ENCODE peak calls at places on chromosomes 7 and 10, in seven cellular contexts. One of them, this sample, is unnamed.

GRCh38 chr10:14302035-14302434 is 28.7 kb downstream of the FRMD4A start:
- DNase-seq in HCT116: no peak
- DNase-seq in H9: no peak
- DNase-seq in naive thymus-derived CD4-positive, alpha-beta T cell: no peak
- DNase-seq in dorsolateral prefrontal cortex: no peak
- DNase-seq in brain microvascular endothelial cell: peak
- DNase-seq in trophoblast cell: peak
- DNase-seq in this sample: no peak

GRCh38 chr7:33886100-33886623 is 19.2 kb upstream of the BMPER start:
- DNase-seq in HCT116: no peak
- DNase-seq in H9: peak
- DNase-seq in naive thymus-derived CD4-positive, alpha-beta T cell: no peak
- DNase-seq in dorsolateral prefrontal cortex: no peak
- DNase-seq in brain microvascular endothelial cell: no peak
- DNase-seq in trophoblast cell: peak
- DNase-seq in this sample: no peak

GRCh38 chr7:30594055-30594539 is 581 bp upstream of the GARS1 start:
- DNase-seq in HCT116: no peak
- DNase-seq in H9: peak
- DNase-seq in naive thymus-derived CD4-positive, alpha-beta T cell: no peak
- DNase-seq in dorsolateral prefrontal cortex: peak
- DNase-seq in brain microvascular endothelial cell: peak
- DNase-seq in trophoblast cell: no peak
- DNase-seq in this sample: no peak

GRCh38 chr10:116802474-116802873 is 46.8 kb upstream of the ENO4 start:
- DNase-seq in HCT116: no peak
- DNase-seq in H9: no peak
- DNase-seq in naive thymus-derived CD4-positive, alpha-beta T cell: no peak
- DNase-seq in dorsolateral prefrontal cortex: no peak
- DNase-seq in brain microvascular endothelial cell: no peak
- DNase-seq in trophoblast cell: no peak
- DNase-seq in this sample: no peak

GRCh38 chr10:99658622-99659030 is 683 bp upstream of the ENTPD7 start:
- DNase-seq in HCT116: peak
- DNase-seq in H9: peak
- DNase-seq in naive thymus-derived CD4-positive, alpha-beta T cell: peak
- DNase-seq in dorsolateral prefrontal cortex: peak
- DNase-seq in brain microvascular endothelial cell: peak
- DNase-seq in trophoblast cell: peak
- DNase-seq in this sample: peak

GRCh38 chr7:138029126-138029525 is 27.2 kb upstream of the CREB3L2 start:
- DNase-seq in HCT116: no peak
- DNase-seq in H9: no peak
- DNase-seq in naive thymus-derived CD4-positive, alpha-beta T cell: no peak
- DNase-seq in dorsolateral prefrontal cortex: no peak
- DNase-seq in brain microvascular endothelial cell: no peak
- DNase-seq in trophoblast cell: peak
- DNase-seq in this sample: no peak

GRCh38 chr10:76007206-76007605 is 575.8 kb downstream of the LRMDA start:
- DNase-seq in HCT116: no peak
- DNase-seq in H9: no peak
- DNase-seq in naive thymus-derived CD4-positive, alpha-beta T cell: no peak
- DNase-seq in dorsolateral prefrontal cortex: no peak
- DNase-seq in brain microvascular endothelial cell: no peak
- DNase-seq in trophoblast cell: no peak
- DNase-seq in this sample: no peak

GRCh38 chr10:128850647-128851046 is 616.4 kb upstream of the MGMT start:
- DNase-seq in HCT116: no peak
- DNase-seq in H9: no peak
- DNase-seq in naive thymus-derived CD4-positive, alpha-beta T cell: no peak
- DNase-seq in dorsolateral prefrontal cortex: peak
- DNase-seq in brain microvascular endothelial cell: no peak
- DNase-seq in trophoblast cell: no peak
- DNase-seq in this sample: no peak

GRCh38 chr7:74017122-74017521 is 10.9 kb upstream of the ELN start:
- DNase-seq in HCT116: no peak
- DNase-seq in H9: no peak
- DNase-seq in naive thymus-derived CD4-positive, alpha-beta T cell: no peak
- DNase-seq in dorsolateral prefrontal cortex: no peak
- DNase-seq in brain microvascular endothelial cell: no peak
- DNase-seq in trophoblast cell: no peak
- DNase-seq in this sample: no peak

GRCh38 chr7:5578441-5579024 is 154.9 kb upstream of the TNRC18 start:
- DNase-seq in HCT116: no peak
- DNase-seq in H9: no peak
- DNase-seq in naive thymus-derived CD4-positive, alpha-beta T cell: no peak
- DNase-seq in dorsolateral prefrontal cortex: no peak
- DNase-seq in brain microvascular endothelial cell: no peak
- DNase-seq in trophoblast cell: no peak
- DNase-seq in this sample: no peak

GRCh38 chr7:5223646-5224340 is 33.8 kb downstream of the WIPI2 start:
- DNase-seq in HCT116: no peak
- DNase-seq in H9: no peak
- DNase-seq in naive thymus-derived CD4-positive, alpha-beta T cell: no peak
- DNase-seq in dorsolateral prefrontal cortex: no peak
- DNase-seq in brain microvascular endothelial cell: no peak
- DNase-seq in trophoblast cell: no peak
- DNase-seq in this sample: no peak

GRCh38 chr10:33509231-33509871 is 174.9 kb upstream of the NRP1 start:
- DNase-seq in HCT116: peak
- DNase-seq in H9: no peak
- DNase-seq in naive thymus-derived CD4-positive, alpha-beta T cell: no peak
- DNase-seq in dorsolateral prefrontal cortex: no peak
- DNase-seq in brain microvascular endothelial cell: peak
- DNase-seq in trophoblast cell: peak
- DNase-seq in this sample: no peak

GRCh38 chr7:158167373-158167772 is 420.2 kb downstream of the PTPRN2 start:
- DNase-seq in HCT116: no peak
- DNase-seq in H9: no peak
- DNase-seq in naive thymus-derived CD4-positive, alpha-beta T cell: no peak
- DNase-seq in dorsolateral prefrontal cortex: no peak
- DNase-seq in brain microvascular endothelial cell: no peak
- DNase-seq in trophoblast cell: no peak
- DNase-seq in this sample: no peak

GRCh38 chr7:155208681-155209477 is 88.8 kb upstream of the INSIG1 start:
- DNase-seq in HCT116: peak
- DNase-seq in H9: no peak
- DNase-seq in naive thymus-derived CD4-positive, alpha-beta T cell: no peak
- DNase-seq in dorsolateral prefrontal cortex: no peak
- DNase-seq in brain microvascular endothelial cell: no peak
- DNase-seq in trophoblast cell: peak
- DNase-seq in this sample: no peak

GRCh38 chr10:119029613-119030420 is at the start of gene NANOS1:
- DNase-seq in HCT116: no peak
- DNase-seq in H9: peak
- DNase-seq in naive thymus-derived CD4-positive, alpha-beta T cell: peak
- DNase-seq in dorsolateral prefrontal cortex: no peak
- DNase-seq in brain microvascular endothelial cell: peak
- DNase-seq in trophoblast cell: no peak
- DNase-seq in this sample: no peak

GRCh38 chr10:51547941-51548340 is 151.5 kb downstream of the CSTF2T start:
- DNase-seq in HCT116: no peak
- DNase-seq in H9: no peak
- DNase-seq in naive thymus-derived CD4-positive, alpha-beta T cell: no peak
- DNase-seq in dorsolateral prefrontal cortex: no peak
- DNase-seq in brain microvascular endothelial cell: no peak
- DNase-seq in trophoblast cell: no peak
- DNase-seq in this sample: no peak

GRCh38 chr7:6705959-6706665 is 635 bp downstream of the ZNF12 start:
- DNase-seq in HCT116: no peak
- DNase-seq in H9: peak
- DNase-seq in naive thymus-derived CD4-positive, alpha-beta T cell: no peak
- DNase-seq in dorsolateral prefrontal cortex: no peak
- DNase-seq in brain microvascular endothelial cell: peak
- DNase-seq in trophoblast cell: peak
- DNase-seq in this sample: no peak

GRCh38 chr10:100508691-100509150 is 10.9 kb downstream of the SEC31B start:
- DNase-seq in HCT116: peak
- DNase-seq in H9: peak
- DNase-seq in naive thymus-derived CD4-positive, alpha-beta T cell: peak
- DNase-seq in dorsolateral prefrontal cortex: no peak
- DNase-seq in brain microvascular endothelial cell: peak
- DNase-seq in trophoblast cell: peak
- DNase-seq in this sample: no peak

GRCh38 chr10:132094581-132095234 is 29.0 kb downstream of the JAKMIP3 start:
- DNase-seq in HCT116: no peak
- DNase-seq in H9: peak
- DNase-seq in naive thymus-derived CD4-positive, alpha-beta T cell: no peak
- DNase-seq in dorsolateral prefrontal cortex: peak
- DNase-seq in brain microvascular endothelial cell: no peak
- DNase-seq in trophoblast cell: no peak
- DNase-seq in this sample: no peak

GRCh38 chr7:96349572-96349971 is 27.7 kb upstream of the SLC25A13 start:
- DNase-seq in HCT116: no peak
- DNase-seq in H9: no peak
- DNase-seq in naive thymus-derived CD4-positive, alpha-beta T cell: no peak
- DNase-seq in dorsolateral prefrontal cortex: no peak
- DNase-seq in brain microvascular endothelial cell: no peak
- DNase-seq in trophoblast cell: no peak
- DNase-seq in this sample: no peak

GRCh38 chr7:98618786-98619185 is 1.7 kb downstream of the NPTX2 start:
- DNase-seq in HCT116: no peak
- DNase-seq in H9: no peak
- DNase-seq in naive thymus-derived CD4-positive, alpha-beta T cell: no peak
- DNase-seq in dorsolateral prefrontal cortex: no peak
- DNase-seq in brain microvascular endothelial cell: no peak
- DNase-seq in trophoblast cell: no peak
- DNase-seq in this sample: no peak

GRCh38 chr10:3482200-3482993 is 302.6 kb downstream of the KLF6 start:
- DNase-seq in HCT116: peak
- DNase-seq in H9: no peak
- DNase-seq in naive thymus-derived CD4-positive, alpha-beta T cell: no peak
- DNase-seq in dorsolateral prefrontal cortex: no peak
- DNase-seq in brain microvascular endothelial cell: peak
- DNase-seq in trophoblast cell: peak
- DNase-seq in this sample: no peak
- H3K27ac ChIP-seq in HCT116: no peak
- H3K27ac ChIP-seq in H9: no peak
- H3K27ac ChIP-seq in naive thymus-derived CD4-positive, alpha-beta T cell: no peak
- H3K27ac ChIP-seq in dorsolateral prefrontal cortex: no peak
- H3K27ac ChIP-seq in brain microvascular endothelial cell: no peak
- H3K27ac ChIP-seq in trophoblast cell: peak
- H3K27ac ChIP-seq in this sample: peak

GRCh38 chr10:96656839-96657238 is 63.5 kb downstream of the PIK3AP1 start:
- DNase-seq in HCT116: no peak
- DNase-seq in H9: no peak
- DNase-seq in naive thymus-derived CD4-positive, alpha-beta T cell: no peak
- DNase-seq in dorsolateral prefrontal cortex: no peak
- DNase-seq in brain microvascular endothelial cell: no peak
- DNase-seq in trophoblast cell: peak
- DNase-seq in this sample: no peak
- H3K27ac ChIP-seq in HCT116: no peak
- H3K27ac ChIP-seq in H9: no peak
- H3K27ac ChIP-seq in naive thymus-derived CD4-positive, alpha-beta T cell: no peak
- H3K27ac ChIP-seq in dorsolateral prefrontal cortex: no peak
- H3K27ac ChIP-seq in brain microvascular endothelial cell: no peak
- H3K27ac ChIP-seq in trophoblast cell: no peak
- H3K27ac ChIP-seq in this sample: no peak

GRCh38 chr7:139673230-139673629 is 104.6 kb downstream of the HIPK2 start:
- DNase-seq in HCT116: no peak
- DNase-seq in H9: peak
- DNase-seq in naive thymus-derived CD4-positive, alpha-beta T cell: no peak
- DNase-seq in dorsolateral prefrontal cortex: no peak
- DNase-seq in brain microvascular endothelial cell: no peak
- DNase-seq in trophoblast cell: no peak
- DNase-seq in this sample: no peak
- H3K27ac ChIP-seq in HCT116: peak
- H3K27ac ChIP-seq in H9: no peak
- H3K27ac ChIP-seq in naive thymus-derived CD4-positive, alpha-beta T cell: no peak
- H3K27ac ChIP-seq in dorsolateral prefrontal cortex: peak
- H3K27ac ChIP-seq in brain microvascular endothelial cell: no peak
- H3K27ac ChIP-seq in trophoblast cell: no peak
- H3K27ac ChIP-seq in this sample: no peak

GRCh38 chr7:92717982-92718716 is 118.2 kb downstream of the CDK6 start:
- DNase-seq in HCT116: no peak
- DNase-seq in H9: no peak
- DNase-seq in naive thymus-derived CD4-positive, alpha-beta T cell: peak
- DNase-seq in dorsolateral prefrontal cortex: peak
- DNase-seq in brain microvascular endothelial cell: peak
- DNase-seq in trophoblast cell: peak
- DNase-seq in this sample: peak
- H3K27ac ChIP-seq in HCT116: no peak
- H3K27ac ChIP-seq in H9: no peak
- H3K27ac ChIP-seq in naive thymus-derived CD4-positive, alpha-beta T cell: peak
- H3K27ac ChIP-seq in dorsolateral prefrontal cortex: peak
- H3K27ac ChIP-seq in brain microvascular endothelial cell: peak
- H3K27ac ChIP-seq in trophoblast cell: no peak
- H3K27ac ChIP-seq in this sample: peak

GRCh38 chr10:96374639-96374984 is 15.8 kb upstream of the OPALIN start:
- DNase-seq in HCT116: no peak
- DNase-seq in H9: peak
- DNase-seq in naive thymus-derived CD4-positive, alpha-beta T cell: no peak
- DNase-seq in dorsolateral prefrontal cortex: no peak
- DNase-seq in brain microvascular endothelial cell: no peak
- DNase-seq in trophoblast cell: no peak
- DNase-seq in this sample: no peak

GRCh38 chr10:96376483-96376882 is 17.7 kb upstream of the OPALIN start:
- DNase-seq in HCT116: no peak
- DNase-seq in H9: no peak
- DNase-seq in naive thymus-derived CD4-positive, alpha-beta T cell: no peak
- DNase-seq in dorsolateral prefrontal cortex: no peak
- DNase-seq in brain microvascular endothelial cell: no peak
- DNase-seq in trophoblast cell: no peak
- DNase-seq in this sample: no peak

GRCh38 chr10:96377816-96378294 is 19.1 kb upstream of the OPALIN start:
- DNase-seq in HCT116: no peak
- DNase-seq in H9: no peak
- DNase-seq in naive thymus-derived CD4-positive, alpha-beta T cell: no peak
- DNase-seq in dorsolateral prefrontal cortex: no peak
- DNase-seq in brain microvascular endothelial cell: peak
- DNase-seq in trophoblast cell: no peak
- DNase-seq in this sample: no peak

GRCh38 chr10:96374004-96374403 is 15.2 kb upstream of the OPALIN start:
- DNase-seq in HCT116: no peak
- DNase-seq in H9: no peak
- DNase-seq in naive thymus-derived CD4-positive, alpha-beta T cell: no peak
- DNase-seq in dorsolateral prefrontal cortex: no peak
- DNase-seq in brain microvascular endothelial cell: no peak
- DNase-seq in trophoblast cell: no peak
- DNase-seq in this sample: no peak

DNA sequence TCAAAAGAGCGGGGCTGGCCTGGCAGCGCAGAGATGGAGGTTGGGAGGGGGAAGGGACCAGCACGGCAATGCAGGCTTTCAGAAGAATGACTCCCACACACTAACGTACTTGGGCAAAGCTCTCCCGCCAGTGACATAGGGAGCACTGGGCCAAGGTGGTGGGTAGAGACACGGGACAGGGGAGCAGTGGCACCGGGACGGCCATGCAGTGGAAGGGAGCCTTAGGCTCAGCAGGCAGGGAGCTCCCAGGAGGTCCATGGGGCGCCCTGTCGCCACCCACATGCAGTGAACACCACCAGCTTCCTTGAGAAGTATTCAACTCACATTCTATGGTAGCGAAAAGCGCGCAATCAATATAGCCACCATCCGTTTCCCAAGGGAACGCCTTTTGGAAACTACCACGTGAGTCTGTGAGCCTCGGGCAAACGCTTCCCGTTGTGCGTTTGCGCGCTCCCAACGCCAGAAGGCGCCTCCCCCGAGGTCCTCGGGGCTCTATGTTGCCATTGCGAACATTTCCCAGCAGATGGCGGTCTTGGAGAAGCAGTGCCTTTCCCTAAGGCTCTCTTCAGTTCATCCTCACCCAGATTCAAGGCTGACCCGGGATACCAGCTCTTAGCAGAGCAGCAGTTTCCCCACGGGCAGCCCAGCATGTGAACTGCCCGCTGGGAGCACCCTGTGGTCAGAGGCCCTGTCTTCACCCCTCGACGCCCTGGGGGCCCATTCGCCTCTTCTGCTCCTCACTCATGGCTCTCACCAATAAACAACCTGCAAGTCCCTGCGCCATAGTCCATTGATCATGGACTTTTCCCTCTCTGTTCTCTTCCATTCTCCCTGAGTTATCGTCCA is 16.4 kb upstream of the OPALIN start:
- DNase-seq in HCT116: peak
- DNase-seq in H9: peak
- DNase-seq in naive thymus-derived CD4-positive, alpha-beta T cell: peak
- DNase-seq in dorsolateral prefrontal cortex: peak
- DNase-seq in brain microvascular endothelial cell: peak
- DNase-seq in trophoblast cell: peak
- DNase-seq in this sample: peak
- H3K27ac ChIP-seq in HCT116: no peak
- H3K27ac ChIP-seq in H9: no peak
- H3K27ac ChIP-seq in naive thymus-derived CD4-positive, alpha-beta T cell: no peak
- H3K27ac ChIP-seq in dorsolateral prefrontal cortex: peak
- H3K27ac ChIP-seq in brain microvascular endothelial cell: no peak
- H3K27ac ChIP-seq in trophoblast cell: no peak
- H3K27ac ChIP-seq in this sample: no peak

This sample was measured in suprapubic skin.